ENCODE peak calls at places on chromosome 19, in eight cellular contexts. R is neural progenitor cell; Q is stimulated activated CD4-positive, alpha-beta T cell treated with anti-CD3 and anti-CD28 coated beads, TNF-alpha, amount 100 ng/mL, for 1 hour; D is activated T-cell treated with anti-CD3 and anti-CD28 coated beads, Interleukin-2, amount 50 U/mL, for 72 hours; P is amniotic epithelial cell; F is colonic mucosa; V is NCI-H1105; A is kidney tubule cell. M is an unnamed sample.

GRCh38 chr19:18053571-18054219 is 33.0 kb downstream of the IL12RB1 start:
- DNase-seq in A (peak; percentile 43), Q (no peak), R (no peak), P (no peak), V (no peak), F (no peak), D (no peak), M (no peak)

GRCh38 chr19:1261512-1261862 is 7.6 kb upstream of the CIRBP start:
- DNase-seq in P (no peak), A (peak; percentile 45), Q (no peak), R (peak; percentile 81), V (no peak), F (no peak), D (no peak), M (peak; percentile 43)

GRCh38 chr19:47699360-47699917 is 13.8 kb upstream of the EHD2 start:
- DNase-seq in A (peak; percentile 49), R (peak; percentile 77), Q (peak; percentile 51), P (peak; percentile 31), V (no peak), F (peak; percentile 43), D (peak; percentile 69), M (peak; percentile 73)

GRCh38 chr19:49552749-49553148 is 24.9 kb downstream of the RCN3 start:
- DNase-seq in D (no peak), F (no peak), R (no peak), V (no peak), Q (no peak), A (no peak), P (no peak), M (no peak)

GRCh38 chr19:16764793-16765433 is 45.3 kb downstream of the NWD1 start:
- DNase-seq in P (no peak), R (no peak), D (no peak), Q (no peak), A (no peak), V (no peak), F (no peak), M (no peak)

GRCh38 chr19:12665281-12665573 is 1.3 kb downstream of the MAN2B1 start:
- DNase-seq in F (peak; percentile 49), A (no peak), P (no peak), R (no peak), Q (no peak), D (peak; percentile 57), V (no peak), M (peak; percentile 72)

GRCh38 chr19:49447485-49448431 is 3.9 kb downstream of the PIH1D1 start:
- DNase-seq in V (no peak), Q (no peak), R (peak; percentile 57), F (peak; percentile 50), A (no peak), D (peak; percentile 36), P (peak; percentile 50), M (peak; percentile 67)

GRCh38 chr19:6536138-6536671 is 5.4 kb downstream of the TNFSF9 start:
- DNase-seq in D (peak; percentile 87), V (no peak), A (peak; percentile 83), R (peak; percentile 56), P (peak; percentile 36), Q (peak; percentile 37), F (peak; percentile 62), M (peak; percentile 77)

GRCh38 chr19:6150289-6150688 is 14.8 kb downstream of the ACSBG2 start:
- DNase-seq in D (no peak), R (no peak), P (no peak), F (no peak), V (no peak), Q (no peak), A (no peak), M (no peak)

GRCh38 chr19:18278521-18279265 is 2.7 kb downstream of the JUND start:
- DNase-seq in R (no peak), V (no peak), F (peak; percentile 43), D (peak; percentile 68), Q (peak; percentile 35), A (peak; percentile 37), P (peak; percentile 55), M (peak; percentile 60)

GRCh38 chr19:40718774-40719391 is 2.0 kb downstream of the ITPKC start:
- DNase-seq in D (no peak), A (peak; percentile 78), F (peak; percentile 97), Q (no peak), V (no peak), R (peak; percentile 46), P (peak; percentile 52), M (peak; percentile 22)

GRCh38 chr19:29694669-29695627 is 20.1 kb downstream of the C19orf12 start:
- DNase-seq in Q (peak; percentile 83), A (peak; percentile 65), D (peak; percentile 84), R (peak; percentile 85), F (peak; percentile 75), P (peak; percentile 41), V (no peak), M (peak; percentile 90)

GRCh38 chr19:10430505-10431253 is 10.3 kb downstream of the PDE4A start:
- DNase-seq in A (no peak), D (no peak), F (peak; percentile 68), V (no peak), Q (no peak), P (peak; percentile 32), R (peak; percentile 44), M (peak; percentile 30)

GRCh38 chr19:7088999-7089398 is 19.5 kb downstream of the ZNF557 start:
- DNase-seq in P (no peak), Q (no peak), R (no peak), V (no peak), D (no peak), F (no peak), A (no peak), M (no peak)

GRCh38 chr19:47681936-47682335 is 31.3 kb upstream of the EHD2 start:
- DNase-seq in V (no peak), A (no peak), Q (no peak), F (no peak), P (no peak), R (no peak), D (no peak), M (no peak)

GRCh38 chr19:39473443-39473960 is 7.1 kb upstream of the TIMM50 start:
- DNase-seq in F (no peak), D (no peak), Q (no peak), R (no peak), A (no peak), V (no peak), P (no peak), M (no peak)

GRCh38 chr19:12774588-12775555 is at the start of gene HOOK2:
- DNase-seq in V (peak; percentile 95), P (no peak), Q (no peak), A (peak; percentile 91), F (peak; percentile 98), R (peak; percentile 37), D (peak; percentile 31), M (peak; percentile 40)

GRCh38 chr19:36963262-36963661 is 47.1 kb downstream of the ZNF568 start:
- DNase-seq in A (no peak), V (peak; percentile 94), P (no peak), Q (no peak), F (no peak), R (no peak), D (no peak), M (no peak)

GRCh38 chr19:5046339-5047039 is 77.6 kb downstream of the KDM4B start:
- DNase-seq in Q (no peak), D (no peak), R (no peak), A (peak; percentile 78), F (peak; percentile 80), V (peak; percentile 98), P (no peak), M (no peak)

GRCh38 chr19:409515-410242 is 732 bp upstream of the C2CD4C start:
- DNase-seq in V (peak; percentile 29), D (no peak), P (no peak), A (no peak), Q (no peak), R (no peak), F (no peak), M (peak; percentile 22)